ENCODE peak calls at places on chromosomes 2 and 18, in five cellular contexts. S is adrenal gland, P is NT2/D1, O is upper lobe of right lung, Z is H1. J is an unnamed sample. For H3K36me3 and H3K9me3, the result is how much of the 10 kb centered on the place peaks cover.

GRCh38 chr2:17621781-17622180 is 81.3 kb downstream of the VSNL1 start:
- DNase-seq in S (no peak), P (no peak), O (no peak), Z (no peak), J (no peak)

GRCh38 chr18:24940416-24940815 is 411.6 kb downstream of the ZNF521 start:
- DNase-seq in S (no peak), P (no peak), O (no peak), Z (no peak), J (no peak)

GRCh38 chr2:30679416-30680088 is 127.7 kb downstream of the CAPN13 start:
- DNase-seq in S (no peak), P (no peak), O (peak), Z (peak), J (no peak)

GRCh38 chr2:209113030-209113429 is 310.8 kb upstream of the MAP2 start:
- DNase-seq in S (no peak), P (peak), O (no peak), Z (peak), J (peak)

GRCh38 chr2:12284487-12284886 is 432.2 kb upstream of the TRIB2 start:
- DNase-seq in S (no peak), P (no peak), O (no peak), Z (no peak), J (no peak)

GRCh38 chr18:33871363-33872025 is 293.5 kb downstream of the ASXL3 start:
- DNase-seq in S (no peak), P (no peak), O (no peak), Z (no peak), J (no peak)

GRCh38 chr2:109542384-109542783 is 71.4 kb downstream of the SEPTIN10 start:
- DNase-seq in S (no peak), P (no peak), O (no peak), Z (no peak), J (no peak)

GRCh38 chr2:37600735-37601134 is 70.7 kb downstream of the CDC42EP3 start:
- DNase-seq in S (no peak), P (no peak), O (no peak), Z (no peak), J (no peak)

GRCh38 chr18:23844991-23845680 is 155.9 kb downstream of the LAMA3 start:
- DNase-seq in S (no peak), P (no peak), O (no peak), Z (no peak), J (no peak)

GRCh38 chr2:149562304-149562703 is 25.3 kb downstream of the MMADHC start:
- DNase-seq in S (no peak), P (no peak), O (no peak), Z (no peak), J (no peak)

DNA sequence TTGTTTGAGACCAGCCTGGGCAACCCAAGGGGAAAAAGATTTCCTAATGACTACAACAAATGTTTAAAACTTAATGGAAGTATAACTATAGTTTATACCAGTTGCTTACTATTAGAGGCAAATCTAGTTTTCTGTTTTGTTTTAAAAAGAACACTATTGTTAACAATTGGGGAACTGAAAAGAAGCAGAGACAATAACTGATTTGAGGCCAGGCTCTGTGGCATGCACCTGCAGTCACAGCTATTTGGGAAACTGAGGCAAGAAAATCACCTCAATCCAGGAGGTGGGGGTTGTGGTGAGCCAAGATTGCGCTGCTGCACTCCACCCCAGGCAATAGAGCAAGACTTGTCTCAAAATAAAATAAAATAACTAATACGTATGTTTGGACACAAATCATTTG is 28.2 kb upstream of the USP34 start:
- DNase-seq in S (no peak), P (no peak), O (no peak), Z (no peak), J (no peak)
- H3K36me3 ChIP-seq in S (under half), P (half or more), O (half or more), Z (under half), J (under half)

DNA sequence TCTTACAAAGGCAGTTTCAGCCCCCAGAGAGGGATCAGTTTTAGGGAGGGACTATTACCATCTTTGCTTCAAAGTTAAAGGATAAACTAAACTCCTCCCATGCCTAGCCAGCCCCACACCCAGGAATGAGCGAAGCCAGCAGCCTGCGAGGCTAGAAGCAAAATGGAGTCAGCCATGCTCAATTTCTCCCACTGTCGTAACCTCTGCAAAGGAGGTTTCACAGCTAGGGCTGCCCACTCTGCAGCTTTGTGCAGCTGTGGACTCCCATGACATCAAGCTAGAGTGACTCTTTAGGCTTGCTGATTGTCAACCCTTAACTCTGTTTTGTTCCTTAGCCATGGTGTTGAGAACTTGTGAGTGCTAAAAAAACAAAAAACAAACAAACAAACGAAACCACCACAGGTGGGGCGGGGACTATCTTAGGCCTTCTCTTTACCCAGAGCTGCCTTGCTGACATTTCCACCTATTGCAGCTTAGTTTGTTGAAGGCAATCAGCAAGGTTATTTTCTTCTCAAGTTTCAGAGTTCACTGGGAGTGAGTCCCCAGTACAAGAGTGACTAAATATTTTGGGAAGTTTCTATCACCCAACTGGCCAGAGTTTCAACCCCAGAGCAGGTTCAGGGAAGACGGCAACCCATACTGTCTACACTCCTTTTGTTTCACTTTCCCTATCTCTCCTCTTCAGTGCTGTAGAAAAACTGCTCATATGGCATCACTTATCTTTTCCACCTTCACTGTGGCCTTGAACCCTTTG is 592.1 kb downstream of the XIRP2 start:
- DNase-seq in S (no peak), P (no peak), O (no peak), Z (peak), J (no peak)
- H3K4me3 ChIP-seq in S (no peak), P (no peak), O (no peak), Z (no peak), J (no peak)

DNA sequence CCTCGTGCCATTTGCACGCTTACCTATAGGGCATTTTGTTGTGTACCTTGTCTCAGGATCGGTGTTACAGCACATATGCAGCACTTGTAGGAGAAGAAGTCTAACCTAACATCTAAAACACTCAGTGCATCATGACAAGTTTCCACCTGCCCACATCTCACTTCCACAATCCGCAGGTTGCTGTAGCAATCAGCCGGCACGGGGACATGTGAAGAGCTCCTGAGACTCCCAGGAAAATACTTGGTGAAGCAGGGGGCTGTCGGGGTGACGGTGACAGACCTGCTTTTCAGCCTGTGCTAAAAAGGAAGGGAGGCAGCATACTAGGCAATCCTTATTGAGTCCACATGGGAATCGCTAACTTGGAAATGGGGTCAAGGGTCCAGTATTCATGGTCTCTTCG is 172.2 kb downstream of the MYT1L start:
- DNase-seq in S (no peak), P (no peak), O (no peak), Z (no peak), J (no peak)
- H3K9me3 ChIP-seq in S (under half), P (under half), O (under half), Z (under half), J (under half)

DNA sequence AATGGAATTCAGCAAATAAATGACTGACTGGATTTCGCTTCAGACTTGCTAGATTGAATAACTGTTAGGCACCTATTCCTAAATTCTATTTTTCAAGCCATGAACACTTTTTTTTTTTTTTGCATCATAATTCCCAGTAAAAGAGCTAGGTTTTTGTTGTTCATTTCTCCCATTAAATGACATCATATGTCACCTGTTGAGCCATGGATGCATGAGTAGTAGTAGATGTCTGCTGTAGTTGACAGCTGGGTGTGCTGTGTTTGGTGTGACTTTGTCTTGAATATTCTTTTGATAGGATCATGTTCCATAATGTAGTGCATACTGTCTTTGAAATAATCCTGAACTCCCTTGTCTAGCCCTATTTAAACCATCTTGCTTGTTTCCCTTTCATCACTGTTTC is 115.2 kb downstream of the RAB3GAP1 start:
- DNase-seq in S (no peak), P (no peak), O (no peak), Z (no peak), J (no peak)
- H3K36me3 ChIP-seq in S (under half), P (half or more), O (half or more), Z (under half), J (under half)

GRCh38 chr2:137964859-137965459 is 686 bp downstream of the HNMT start:
- DNase-seq in S (no peak), P (no peak), O (no peak), Z (no peak), J (no peak)
- H3K4me3 ChIP-seq in S (peak), P (no peak), O (peak), Z (no peak), J (no peak)

GRCh38 chr2:220946552-220946951 is 625.6 kb downstream of the EPHA4 start:
- DNase-seq in S (no peak), P (no peak), O (no peak), Z (no peak), J (no peak)
- H3K9me3 ChIP-seq in S (under half), P (under half), O (under half), Z (under half), J (under half)